ENCODE peak calls at places on chromosome 6, in eight cellular contexts. J, L, Y, U, A, H, G and X are unnamed samples. For H3K27me3, the result is how much of the 10 kb centered on the place peaks cover.

GRCh38 chr6:163955131-163955530 is 540.6 kb downstream of the QKI start:
- DNase-seq in J (no peak), L (peak), Y (no peak), U (no peak), A (no peak), H (no peak), G (no peak), X (no peak)

GRCh38 chr6:136914947-136915346 is 7.2 kb upstream of the SLC35D3 start:
- DNase-seq in J (no peak), L (no peak), Y (no peak), U (no peak), A (no peak), H (no peak), G (no peak), X (no peak)

GRCh38 chr6:140909620-140910019 is 1223.1 kb upstream of the GJE1 start:
- DNase-seq in J (no peak), L (peak), Y (no peak), U (no peak), A (no peak), H (no peak), G (no peak), X (no peak)

GRCh38 chr6:79377047-79377446 is 142.6 kb upstream of the HMGN3 start:
- DNase-seq in J (no peak), L (no peak), Y (no peak), U (no peak), A (no peak), H (no peak), G (no peak), X (no peak)

GRCh38 chr6:84842526-84843161 is 78.2 kb upstream of the TBX18 start:
- DNase-seq in J (no peak), L (no peak), Y (no peak), U (no peak), A (no peak), H (no peak), G (no peak), X (no peak)

GRCh38 chr6:148349466-148349865 is 6.8 kb downstream of the SASH1 start:
- DNase-seq in J (no peak), L (no peak), Y (peak), U (no peak), A (no peak), H (no peak), G (no peak), X (no peak)

GRCh38 chr6:138517635-138518034 is 18.3 kb upstream of the NHSL1 start:
- DNase-seq in J (no peak), L (peak), Y (peak), U (peak), A (no peak), H (peak), G (no peak), X (peak)

GRCh38 chr6:55953384-55953783 is 78.0 kb upstream of the BMP5 start:
- DNase-seq in J (no peak), L (peak), Y (peak), U (no peak), A (no peak), H (no peak), G (no peak), X (no peak)

GRCh38 chr6:160207618-160208017 is 51.0 kb downstream of the SLC22A2 start:
- DNase-seq in J (no peak), L (no peak), Y (no peak), U (no peak), A (no peak), H (no peak), G (no peak), X (no peak)

GRCh38 chr6:74588094-74588493 is 617.8 kb downstream of the COL12A1 start:
- DNase-seq in J (no peak), L (no peak), Y (no peak), U (no peak), A (no peak), H (no peak), G (no peak), X (no peak)

GRCh38 chr6:57257911-57258541 is 35.9 kb upstream of the RAB23 start:
- DNase-seq in J (no peak), L (peak), Y (no peak), U (peak), A (no peak), H (no peak), G (no peak), X (no peak)

GRCh38 chr6:34138924-34139323 is 7.0 kb downstream of the GRM4 start:
- DNase-seq in J (no peak), L (no peak), Y (no peak), U (no peak), A (no peak), H (no peak), G (no peak), X (no peak)
- H3K27me3 ChIP-seq in J (under half), L (half or more), Y (under half), U (under half), A (under half), H (half or more), G (half or more), X (half or more)

GRCh38 chr6:39847216-39847615 is 55.0 kb downstream of the DAAM2 start:
- DNase-seq in J (no peak), L (no peak), Y (no peak), U (peak), A (no peak), H (no peak), G (no peak), X (no peak)
- H3K27ac ChIP-seq in J (peak), L (no peak), Y (no peak), U (no peak), A (peak), H (no peak), G (peak), X (peak)

DNA sequence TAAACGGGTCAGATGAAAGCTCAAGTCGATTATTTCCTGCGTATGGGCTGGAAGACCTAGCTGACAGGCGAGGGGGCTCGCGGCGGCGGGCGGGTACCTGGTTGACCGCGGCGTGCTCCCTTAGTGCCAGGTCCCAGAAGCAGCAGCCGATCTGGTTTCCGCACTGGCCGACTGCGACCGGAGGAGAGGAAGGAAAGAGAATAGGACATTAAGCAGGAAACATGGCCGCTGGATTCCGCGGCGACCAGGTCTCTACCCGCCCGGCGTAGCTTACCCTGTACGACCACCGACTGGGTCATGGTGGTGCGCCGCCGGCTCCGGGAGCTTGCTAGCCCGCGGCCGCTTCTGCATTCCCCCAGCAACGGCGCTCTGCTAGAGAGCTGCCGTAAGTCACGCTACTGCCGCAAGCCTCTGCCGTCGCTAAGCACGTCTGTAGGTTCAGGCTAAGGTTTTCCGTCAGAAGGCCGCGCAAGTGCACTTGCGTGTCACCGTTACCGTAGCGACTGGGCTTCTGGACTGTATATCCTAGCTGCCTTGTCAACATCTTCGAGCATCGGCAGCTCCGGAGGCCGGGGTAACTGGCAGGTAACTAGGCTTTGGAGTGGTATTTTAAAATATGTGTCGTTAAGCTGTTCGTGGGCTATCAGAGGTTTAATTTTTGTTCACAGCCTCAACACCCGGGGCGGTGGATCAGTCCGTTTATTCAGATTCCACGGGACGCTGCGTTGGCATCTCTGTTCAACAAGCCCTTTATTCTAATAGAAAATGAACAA is at the start of the genes FAM229B and TUBE1:
- DNase-seq in J (peak), L (peak), Y (peak), U (peak), A (peak), H (peak), G (peak), X (peak)
- TF ChIP-seq POLR2A in J (peak), L (peak), Y (peak), U (peak), A (no peak), H (peak), G (peak), X (no peak)

DNA sequence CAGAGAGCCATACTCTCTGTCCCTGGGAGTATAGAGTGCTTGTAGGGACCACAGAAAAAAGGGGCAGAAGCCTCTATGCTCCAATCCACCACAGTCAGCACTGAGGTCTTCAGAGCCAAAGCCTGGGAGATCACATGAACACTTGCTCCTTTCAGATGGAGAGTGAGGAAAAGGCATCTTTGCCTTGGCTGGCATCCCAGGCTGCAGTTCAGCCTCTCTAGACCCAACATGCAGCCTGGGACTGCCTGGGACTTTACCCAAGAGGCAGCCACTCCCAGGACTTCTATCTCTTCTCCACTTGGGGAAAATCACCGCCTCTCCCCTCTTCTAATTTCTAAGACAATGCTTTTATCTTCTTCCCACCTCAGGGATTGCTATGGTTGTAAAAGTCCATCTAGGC is 46.5 kb upstream of the MYLIP start:
- DNase-seq in J (no peak), L (no peak), Y (no peak), U (no peak), A (no peak), H (no peak), G (no peak), X (no peak)
- H3K27me3 ChIP-seq in J (under half), L (under half), Y (under half), U (under half), A (under half), H (under half), G (under half), X (under half)

GRCh38 chr6:46933751-46934150 is 12.0 kb upstream of the ADGRF5 start:
- DNase-seq in J (no peak), L (no peak), Y (no peak), U (no peak), A (no peak), H (no peak), G (no peak), X (no peak)

GRCh38 chr6:46932526-46932925 is 10.8 kb upstream of the ADGRF5 start:
- DNase-seq in J (no peak), L (no peak), Y (no peak), U (no peak), A (no peak), H (no peak), G (no peak), X (no peak)

GRCh38 chr6:46930331-46930730 is 8.6 kb upstream of the ADGRF5 start:
- DNase-seq in J (no peak), L (no peak), Y (no peak), U (no peak), A (no peak), H (no peak), G (no peak), X (no peak)

GRCh38 chr6:46931416-46931815 is 9.7 kb upstream of the ADGRF5 start:
- DNase-seq in J (no peak), L (no peak), Y (no peak), U (no peak), A (no peak), H (no peak), G (no peak), X (no peak)

GRCh38 chr6:46932941-46933340 is 11.2 kb upstream of the ADGRF5 start:
- DNase-seq in J (no peak), L (no peak), Y (no peak), U (no peak), A (no peak), H (no peak), G (no peak), X (no peak)
- H3K27ac ChIP-seq in J (no peak), L (no peak), Y (no peak), U (peak), A (peak), H (no peak), G (peak), X (peak)

GRCh38 chr6:35370124-35370741 is 27.9 kb downstream of the PPARD start:
- DNase-seq in J (peak), L (peak), Y (peak), U (peak), A (no peak), H (peak), G (peak), X (peak)
- TF ChIP-seq POLR2A in J (no peak), L (peak), Y (no peak), U (no peak), A (no peak), H (no peak), G (no peak), X (no peak)

GRCh38 chr6:165508321-165508889 is 154.6 kb downstream of the PDE10A start:
- DNase-seq in J (no peak), L (no peak), Y (no peak), U (no peak), A (no peak), H (no peak), G (no peak), X (no peak)
- H3K27me3 ChIP-seq in J (under half), L (under half), Y (under half), U (under half), A (under half), H (under half), G (under half), X (under half)

GRCh38 chr6:83185096-83185495 is 8.0 kb downstream of the PGM3 start:
- DNase-seq in J (no peak), L (peak), Y (no peak), U (no peak), A (no peak), H (no peak), G (no peak), X (no peak)

GRCh38 chr6:83192871-83193746 is at the start of the genes PGM3 and RWDD2A:
- DNase-seq in J (peak), L (peak), Y (peak), U (peak), A (peak), H (peak), G (peak), X (peak)

GRCh38 chr6:83192456-83192855 is 609 bp downstream of the PGM3 start:
- DNase-seq in J (no peak), L (no peak), Y (no peak), U (no peak), A (no peak), H (no peak), G (no peak), X (no peak)

GRCh38 chr6:83190596-83190995 is 2.5 kb downstream of the PGM3 start:
- DNase-seq in J (no peak), L (no peak), Y (no peak), U (no peak), A (no peak), H (no peak), G (no peak), X (no peak)

GRCh38 chr6:83188501-83188900 is 4.6 kb downstream of the PGM3 start:
- DNase-seq in J (no peak), L (no peak), Y (no peak), U (no peak), A (no peak), H (no peak), G (no peak), X (no peak)
- H3K27ac ChIP-seq in J (no peak), L (no peak), Y (no peak), U (no peak), A (no peak), H (no peak), G (no peak), X (no peak)

GRCh38 chr6:119347466-119348307 is 1.9 kb downstream of the MAN1A1 start:
- DNase-seq in J (no peak), L (peak), Y (no peak), U (peak), A (no peak), H (peak), G (peak), X (peak)

GRCh38 chr6:119346914-119347313 is 2.6 kb downstream of the MAN1A1 start:
- DNase-seq in J (no peak), L (no peak), Y (no peak), U (no peak), A (no peak), H (no peak), G (no peak), X (no peak)

GRCh38 chr6:119349041-119349340 is 570 bp downstream of the MAN1A1 start:
- DNase-seq in J (no peak), L (no peak), Y (no peak), U (no peak), A (no peak), H (no peak), G (no peak), X (no peak)

GRCh38 chr6:119349341-119350201 is at the start of gene MAN1A1:
- DNase-seq in J (peak), L (peak), Y (peak), U (peak), A (peak), H (peak), G (peak), X (peak)

DNA sequence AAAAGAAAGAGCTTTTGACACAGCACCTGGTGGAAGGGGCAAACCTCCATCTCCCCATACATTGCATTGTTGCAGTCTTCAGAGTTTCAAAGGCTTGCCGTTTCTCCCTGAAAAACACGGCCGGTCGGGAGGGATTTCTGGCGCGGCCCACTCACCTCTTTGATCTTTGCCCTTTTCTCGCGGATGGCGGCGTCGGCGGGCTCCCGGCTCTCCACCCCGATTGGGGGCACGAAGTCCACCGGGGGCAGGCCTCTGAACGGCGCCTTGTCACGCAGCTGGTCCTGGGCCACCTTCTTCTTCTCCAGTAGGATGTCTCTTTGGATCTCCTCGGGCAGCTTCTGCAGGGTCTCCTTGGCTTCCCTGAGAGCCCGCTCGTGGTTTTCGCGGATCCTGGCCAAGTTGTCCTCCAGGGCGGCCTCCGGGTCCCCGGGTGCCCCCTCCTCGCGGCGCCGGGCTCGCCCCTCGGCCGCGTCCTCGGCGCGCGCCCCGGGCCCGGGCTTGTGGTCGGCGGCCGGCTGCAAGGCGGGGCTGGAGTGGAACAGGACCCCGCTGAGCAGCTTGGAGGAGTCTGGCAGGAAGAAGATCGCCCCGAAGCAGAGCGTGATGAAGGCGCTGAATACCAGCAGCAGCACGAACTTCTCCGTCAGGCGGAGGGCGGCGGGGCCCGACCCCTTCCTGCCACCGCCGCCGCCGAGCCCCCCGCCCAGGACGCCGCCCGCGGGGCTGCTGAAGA is 1.1 kb downstream of the MAN1A1 start:
- DNase-seq in J (no peak), L (peak), Y (no peak), U (peak), A (no peak), H (peak), G (no peak), X (peak)
- TF ChIP-seq POLR2A in J (no peak), L (no peak), Y (no peak), U (no peak), A (no peak), H (no peak), G (no peak), X (no peak)